ENCODE peak calls at places on chromosomes 7 and 10, in four cellular contexts. N is non-pigmented ciliary epithelial cell, L is left colon, P is dermis microvascular lymphatic vessel endothelial cell. H is an unnamed sample.

GRCh38 chr7:435518-436366 is 83.9 kb downstream of the PDGFA start:
- DNase-seq in L (peak), P (peak), N (no peak), H (no peak)

GRCh38 chr10:63766766-63767505 is 245.7 kb downstream of the REEP3 start:
- DNase-seq in L (no peak), P (peak), N (peak), H (peak)

GRCh38 chr7:134826105-134826504 is 46.7 kb downstream of the CALD1 start:
- DNase-seq in L (no peak), P (no peak), N (peak), H (peak)

GRCh38 chr10:91694170-91694794 is 61.4 kb upstream of the PPP1R3C start:
- DNase-seq in L (no peak), P (peak), N (no peak), H (no peak)

GRCh38 chr10:84333864-84334451 is 5.6 kb downstream of the CCSER2 start:
- DNase-seq in N (no peak), L (no peak), P (no peak), H (no peak)

GRCh38 chr10:79084972-79085597 is 16.3 kb downstream of the ZMIZ1 start:
- DNase-seq in L (no peak), N (no peak), P (no peak), H (no peak)

GRCh38 chr7:118369987-118370386 is 145.5 kb downstream of the ANKRD7 start:
- DNase-seq in L (no peak), P (no peak), N (no peak), H (no peak)

GRCh38 chr7:28729685-28730084 is 228.4 kb downstream of the TRIL start:
- DNase-seq in L (no peak), P (no peak), N (no peak), H (no peak)

GRCh38 chr10:98374176-98374969 is 40.6 kb downstream of the PYROXD2 start:
- DNase-seq in L (no peak), P (no peak), N (no peak), H (peak)

GRCh38 chr7:107948645-107949442 is 54.1 kb downstream of the LAMB1 start:
- DNase-seq in P (peak), N (peak), L (no peak), H (peak)

GRCh38 chr7:133047321-133047720 is 34.6 kb downstream of the CHCHD3 start:
- DNase-seq in L (no peak), N (no peak), P (no peak), H (no peak)

GRCh38 chr10:132599712-132600111 is 62.1 kb downstream of the INPP5A start:
- DNase-seq in P (no peak), L (no peak), N (no peak), H (no peak)

GRCh38 chr7:32515890-32516550 is 20.7 kb downstream of the AVL9 start:
- DNase-seq in N (no peak), P (no peak), L (no peak), H (no peak)

GRCh38 chr10:80452069-80452468 is 2.0 kb upstream of the TSPAN14 start:
- DNase-seq in P (no peak), L (no peak), N (no peak), H (no peak)

GRCh38 chr7:150393325-150393724 is 14.2 kb downstream of the ZNF775 start:
- DNase-seq in L (no peak), P (no peak), N (no peak), H (no peak)

GRCh38 chr7:158821173-158822021 is 7.9 kb downstream of the ESYT2 start:
- DNase-seq in L (no peak), N (peak), P (peak), H (peak)

GRCh38 chr10:112904000-112904399 is 46.0 kb upstream of the TCF7L2 start:
- DNase-seq in N (no peak), L (no peak), P (peak), H (no peak)

GRCh38 chr7:16347461-16348192 is 73.7 kb downstream of the CRPPA start:
- DNase-seq in P (no peak), L (no peak), N (no peak), H (peak)

GRCh38 chr10:49257159-49257558 is 41.8 kb upstream of the C10orf71 start:
- DNase-seq in P (no peak), L (no peak), N (no peak), H (no peak)

GRCh38 chr10:35300063-35300699 is 36.1 kb upstream of the CCNY start:
- DNase-seq in P (no peak), L (peak), N (peak), H (peak)

GRCh38 chr10:117226813-117227451 is 14.0 kb upstream of the SLC18A2 start:
- DNase-seq in P (peak), L (no peak), N (no peak), H (no peak)

GRCh38 chr10:6423004-6423403 is 157.1 kb downstream of the PRKCQ start:
- DNase-seq in L (no peak), P (no peak), N (no peak), H (no peak)

H was measured in skeletal muscle cell.